ENCODE peak calls at places on chromosomes 13 and 19, in nine cellular contexts. Q is fibroblast of lung, X is H1, N is AG04450, F is sigmoid colon, D is AG10803, I is body of pancreas, Z is left ventricle myocardium inferior, J is cardiac muscle cell. R is an unnamed sample.

GRCh38 chr13:106241974-106242373 is 293.5 kb downstream of the EFNB2 start:
- DNase-seq in Q (no peak), X (no peak), N (no peak), F (no peak), D (peak), I (no peak), Z (no peak), J (no peak), R (no peak)

GRCh38 chr19:7631577-7631976 is 1.9 kb downstream of the PCP2 start:
- DNase-seq in Q (no peak), X (no peak), N (no peak), F (no peak), D (no peak), I (no peak), Z (no peak), J (no peak), R (no peak)

GRCh38 chr13:80361883-80362327 is 21.0 kb upstream of the SPRY2 start:
- DNase-seq in Q (no peak), X (no peak), N (no peak), F (no peak), D (no peak), I (no peak), Z (no peak), J (no peak), R (no peak)

GRCh38 chr19:44942067-44942571 is at the start of gene APOC4:
- DNase-seq in Q (no peak), X (no peak), N (no peak), F (no peak), D (no peak), I (no peak), Z (no peak), J (no peak), R (no peak)

GRCh38 chr13:73948848-73949529 is 185.2 kb downstream of the KLF12 start:
- DNase-seq in Q (no peak), X (no peak), N (no peak), F (no peak), D (no peak), I (no peak), Z (no peak), J (no peak), R (no peak)

GRCh38 chr19:15292847-15293582 is 39.3 kb downstream of the BRD4 start:
- DNase-seq in Q (peak), X (no peak), N (no peak), F (no peak), D (peak), I (peak), Z (no peak), J (peak), R (no peak)

GRCh38 chr19:29467824-29468401 is 57.9 kb upstream of the VSTM2B start:
- DNase-seq in Q (no peak), X (no peak), N (no peak), F (no peak), D (peak), I (no peak), Z (no peak), J (peak), R (peak)

GRCh38 chr13:99656843-99657506 is 155.7 kb downstream of the TM9SF2 start:
- DNase-seq in Q (no peak), X (no peak), N (no peak), F (no peak), D (no peak), I (no peak), Z (no peak), J (no peak), R (no peak)

GRCh38 chr19:45847661-45848060 is 15.3 kb downstream of the SYMPK start:
- DNase-seq in Q (no peak), X (no peak), N (no peak), F (no peak), D (no peak), I (no peak), Z (no peak), J (no peak), R (no peak)

GRCh38 chr19:4456843-4457653 is 546 bp downstream of the UBXN6 start:
- DNase-seq in Q (peak), X (peak), N (no peak), F (no peak), D (peak), I (no peak), Z (peak), J (peak), R (peak)

GRCh38 chr19:45130888-45131615 is 29.7 kb downstream of the NKPD1 start:
- DNase-seq in Q (no peak), X (no peak), N (no peak), F (no peak), D (no peak), I (no peak), Z (no peak), J (no peak), R (no peak)

GRCh38 chr19:39542198-39542597 is 2.2 kb upstream of the EID2 start:
- DNase-seq in Q (no peak), X (no peak), N (no peak), F (no peak), D (no peak), I (no peak), Z (no peak), J (peak), R (peak)

GRCh38 chr13:98657506-98658085 is 80.7 kb upstream of the STK24 start:
- DNase-seq in Q (no peak), X (no peak), N (no peak), F (no peak), D (peak), I (no peak), Z (no peak), J (no peak), R (no peak)

GRCh38 chr13:74205313-74205690 is 71.1 kb upstream of the KLF12 start:
- DNase-seq in Q (no peak), X (no peak), N (no peak), F (no peak), D (no peak), I (no peak), Z (no peak), J (no peak), R (peak)

GRCh38 chr13:45276887-45277286 is 64.1 kb downstream of the TPT1 start:
- DNase-seq in Q (no peak), X (no peak), N (no peak), F (no peak), D (no peak), I (no peak), Z (no peak), J (no peak), R (no peak)

GRCh38 chr13:32041429-32041828 is 9.9 kb downstream of the FRY start:
- DNase-seq in Q (no peak), X (no peak), N (no peak), F (no peak), D (no peak), I (no peak), Z (no peak), J (no peak), R (no peak)

GRCh38 chr19:1154731-1155351 is 19.2 kb downstream of the SBNO2 start:
- DNase-seq in Q (peak), X (no peak), N (peak), F (peak), D (peak), I (peak), Z (peak), J (peak), R (peak)
- H3K4me3 ChIP-seq in Q (peak), X (no peak), N (peak), F (peak), D (peak), I (no peak), Z (peak), J (no peak), R (peak)

DNA sequence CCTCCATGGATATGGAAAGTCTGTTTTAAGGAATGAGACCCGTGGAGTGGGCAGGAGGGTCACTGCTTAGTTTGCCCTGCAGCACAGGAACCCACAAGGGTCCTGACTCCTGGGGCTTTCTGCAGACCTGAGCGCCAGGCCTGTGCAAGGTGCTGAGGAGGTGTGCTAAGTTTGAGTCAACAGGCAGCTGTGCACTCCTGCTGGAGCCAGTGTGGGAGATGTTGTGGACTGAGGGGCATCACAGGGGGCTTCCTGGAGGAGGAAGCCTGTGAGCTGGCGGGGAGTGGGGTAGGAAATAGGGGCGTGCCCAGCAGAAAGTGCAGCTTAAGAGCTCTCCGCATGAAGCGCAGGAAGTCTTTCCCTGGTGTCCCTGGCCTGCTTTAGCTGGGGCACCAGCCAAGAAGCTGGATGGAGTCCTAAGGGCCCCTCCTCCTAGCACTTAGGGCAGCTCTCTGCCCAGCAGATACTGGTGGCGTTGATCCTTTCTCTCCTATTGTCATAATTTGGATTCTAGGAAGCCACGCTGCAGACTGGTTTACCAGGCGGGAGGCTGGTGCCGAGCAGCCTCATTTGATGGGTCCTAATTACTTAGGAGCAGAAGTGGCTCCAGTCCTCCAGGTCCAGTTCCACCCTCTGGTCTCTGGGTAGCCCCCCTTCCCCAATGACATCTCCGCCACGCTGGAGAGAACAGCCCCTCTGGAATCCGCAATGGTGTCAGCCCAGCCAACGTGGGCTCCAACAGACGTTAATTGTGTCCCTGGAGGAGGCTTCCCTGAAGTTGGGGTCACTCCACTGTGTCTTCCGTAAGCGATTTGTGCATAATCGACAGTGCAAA is 309.2 kb downstream of the ZNF536 start:
- DNase-seq in Q (no peak), X (no peak), N (no peak), F (no peak), D (no peak), I (no peak), Z (no peak), J (no peak), R (no peak)
- H3K4me3 ChIP-seq in Q (no peak), X (no peak), N (no peak), F (no peak), D (no peak), I (no peak), Z (no peak), J (no peak), R (no peak)

GRCh38 chr13:20387006-20387405 is 138.7 kb downstream of the CRYL1 start:
- DNase-seq in Q (no peak), X (no peak), N (no peak), F (no peak), D (no peak), I (no peak), Z (no peak), J (no peak), R (no peak)

GRCh38 chr13:20390526-20391175 is 135.0 kb downstream of the CRYL1 start:
- DNase-seq in Q (no peak), X (no peak), N (no peak), F (no peak), D (no peak), I (no peak), Z (no peak), J (peak), R (no peak)

GRCh38 chr13:20389696-20390525 is 135.7 kb downstream of the CRYL1 start:
- DNase-seq in Q (no peak), X (no peak), N (no peak), F (no peak), D (no peak), I (no peak), Z (no peak), J (peak), R (no peak)

GRCh38 chr13:20387441-20387971 is 138.2 kb downstream of the CRYL1 start:
- DNase-seq in Q (no peak), X (no peak), N (peak), F (no peak), D (no peak), I (no peak), Z (no peak), J (no peak), R (peak)

GRCh38 chr13:20388184-20388583 is 137.5 kb downstream of the CRYL1 start:
- DNase-seq in Q (no peak), X (no peak), N (no peak), F (no peak), D (no peak), I (no peak), Z (no peak), J (no peak), R (no peak)
- H3K4me3 ChIP-seq in Q (no peak), X (no peak), N (no peak), F (no peak), D (no peak), I (no peak), Z (no peak), J (no peak), R (no peak)

GRCh38 chr19:13022111-13022858 is 27.0 kb downstream of the NFIX start:
- DNase-seq in Q (peak), X (no peak), N (peak), F (peak), D (peak), I (no peak), Z (peak), J (peak), R (peak)
- H3K4me3 ChIP-seq in Q (peak), X (no peak), N (peak), F (peak), D (peak), I (no peak), Z (peak), J (no peak), R (peak)

DNA sequence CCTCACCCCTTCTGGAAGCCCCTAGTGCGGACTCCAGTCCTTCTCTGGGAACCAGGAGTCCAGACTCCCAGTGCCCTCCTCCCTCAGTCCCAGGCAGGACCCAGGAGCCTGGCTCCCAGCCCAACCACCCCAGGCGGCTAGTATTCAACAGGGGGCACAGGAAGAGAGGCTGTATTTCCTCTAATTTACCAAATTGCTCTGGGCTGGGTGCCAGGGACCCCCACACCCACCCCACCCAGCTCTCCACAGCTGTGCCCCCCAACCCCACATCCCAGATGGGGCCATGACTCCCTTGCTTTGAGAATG is 3.4 kb downstream of the GRIN2D start:
- DNase-seq in Q (no peak), X (no peak), N (no peak), F (no peak), D (no peak), I (no peak), Z (no peak), J (no peak), R (no peak)
- H3K4me3 ChIP-seq in Q (no peak), X (no peak), N (no peak), F (no peak), D (peak), I (no peak), Z (peak), J (no peak), R (no peak)

DNA sequence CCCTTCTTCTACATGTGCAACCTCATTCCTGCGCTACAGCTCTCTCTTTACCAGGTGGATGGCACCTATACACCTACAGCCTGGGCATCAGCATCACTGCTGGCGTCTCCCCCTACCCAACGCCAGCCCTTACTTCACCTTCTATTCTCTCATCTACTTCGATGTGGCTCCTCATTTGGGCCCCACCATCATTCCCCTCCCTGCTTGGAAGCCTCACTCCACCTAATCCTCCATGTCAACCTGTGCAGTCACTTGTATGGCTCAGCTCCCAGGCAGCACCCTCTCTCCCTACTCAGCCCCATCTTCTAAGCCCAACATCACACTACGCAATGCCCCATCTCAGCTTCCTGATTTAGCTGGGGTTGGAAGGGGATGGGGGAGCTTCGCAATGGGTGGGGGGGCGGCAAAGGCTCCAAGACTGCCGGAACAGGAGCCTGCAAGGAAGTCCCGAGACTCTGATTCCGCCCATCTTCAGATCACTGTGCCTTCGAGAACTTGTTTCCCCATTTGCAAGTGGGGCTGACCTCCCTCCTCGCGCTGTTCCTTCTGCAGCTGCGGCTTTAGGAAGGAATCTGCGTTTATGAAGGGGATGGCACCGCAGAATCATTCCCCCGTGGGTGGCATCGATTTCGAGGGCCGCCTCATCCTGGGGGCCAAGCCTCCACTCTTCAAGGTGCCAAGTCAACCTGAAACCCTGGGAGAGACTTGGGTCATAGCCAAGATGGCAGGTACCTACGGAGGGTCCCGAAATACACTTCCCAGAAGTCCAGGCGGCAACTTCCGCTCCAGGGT is 913 bp downstream of the MZF1 start:
- DNase-seq in Q (no peak), X (no peak), N (no peak), F (peak), D (no peak), I (no peak), Z (peak), J (no peak), R (no peak)
- H3K4me3 ChIP-seq in Q (peak), X (peak), N (peak), F (peak), D (peak), I (no peak), Z (peak), J (peak), R (peak)

DNA sequence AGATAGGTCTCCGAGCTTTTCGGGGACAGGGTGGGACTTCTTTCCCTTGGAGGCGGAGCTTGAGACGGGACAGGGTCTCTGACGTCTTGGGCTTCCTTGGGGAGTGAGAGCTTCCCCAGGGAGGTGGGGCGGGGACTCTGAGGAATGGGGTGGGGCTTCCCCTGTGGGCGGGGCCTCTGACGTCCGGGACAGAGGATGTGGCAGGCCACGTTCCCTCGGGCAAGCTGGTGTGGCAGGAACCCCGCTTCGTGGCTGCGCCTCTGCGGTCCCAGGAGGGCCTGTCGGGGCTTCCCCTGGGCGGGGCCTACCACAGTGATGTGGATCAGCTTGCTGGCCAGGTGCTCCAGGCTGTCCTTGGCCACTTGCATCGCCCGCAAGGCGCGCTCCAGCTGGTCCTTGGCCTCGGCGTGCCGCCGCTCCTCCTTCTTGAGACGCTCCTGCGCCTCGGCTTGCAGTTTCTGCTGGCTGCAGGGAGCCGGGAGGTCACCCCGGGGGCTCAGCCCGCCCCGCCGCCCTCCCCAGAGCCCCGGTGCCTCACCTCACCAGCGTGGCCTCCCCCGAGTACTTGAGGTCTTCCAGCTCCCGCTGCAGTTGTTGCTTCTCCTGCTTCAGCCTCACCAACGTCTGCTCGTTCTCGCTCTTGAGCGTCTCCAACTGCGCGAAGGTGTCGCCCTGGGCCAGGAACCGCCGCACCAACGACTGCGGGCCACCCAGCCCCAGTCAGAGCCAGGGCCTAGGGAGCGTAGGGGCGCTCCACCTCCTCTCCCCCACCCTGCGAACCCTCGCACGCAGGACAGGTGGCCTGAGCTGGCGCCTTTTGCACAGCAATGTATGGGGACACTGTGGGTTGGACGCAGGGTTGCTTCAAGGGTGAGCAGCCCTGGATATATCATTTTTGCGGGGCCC is 3.3 kb upstream of the RGL3 start:
- DNase-seq in Q (peak), X (peak), N (no peak), F (peak), D (peak), I (peak), Z (peak), J (peak), R (peak)
- H3K4me3 ChIP-seq in Q (no peak), X (peak), N (peak), F (peak), D (peak), I (no peak), Z (peak), J (no peak), R (peak)

DNA sequence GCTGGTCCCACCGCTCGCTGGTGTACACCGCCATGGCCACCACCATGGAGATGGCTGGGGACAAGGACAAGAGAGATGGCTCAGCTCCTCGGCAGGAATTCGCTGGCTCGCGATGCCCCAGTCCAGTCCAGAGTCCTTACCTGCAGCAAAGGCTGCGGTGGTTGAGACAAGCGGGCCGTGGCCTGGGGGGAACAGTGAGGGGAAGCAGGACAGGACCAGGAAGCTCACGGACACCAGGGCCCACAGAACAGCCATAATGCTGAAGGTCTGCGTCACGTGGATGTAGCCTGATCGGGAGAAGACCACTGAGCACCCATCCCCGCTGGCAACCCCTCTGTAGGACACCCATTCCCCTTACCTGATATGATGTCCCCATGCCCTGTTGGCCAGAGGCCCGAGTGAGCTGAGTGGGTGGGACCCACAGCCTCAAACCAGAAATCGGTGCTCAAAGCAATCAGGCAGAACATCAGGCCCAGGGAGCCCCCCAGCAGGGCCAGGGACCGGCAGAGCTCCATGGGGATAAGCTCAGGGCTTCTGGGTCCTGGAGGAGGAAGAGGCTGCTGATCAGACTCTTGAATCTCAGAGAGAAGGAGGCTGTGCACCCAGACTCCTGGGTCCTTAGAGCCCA is 319 bp downstream of the NKG7 start:
- DNase-seq in Q (no peak), X (no peak), N (no peak), F (no peak), D (no peak), I (no peak), Z (no peak), J (no peak), R (no peak)
- H3K4me3 ChIP-seq in Q (no peak), X (no peak), N (no peak), F (no peak), D (no peak), I (no peak), Z (no peak), J (no peak), R (no peak)

GRCh38 chr19:10815007-10815531 is 20.9 kb downstream of the TMED1 start:
- DNase-seq in Q (no peak), X (no peak), N (no peak), F (no peak), D (no peak), I (no peak), Z (no peak), J (no peak), R (no peak)

GRCh38 chr19:10818306-10819123 is 17.5 kb downstream of the TMED1 start:
- DNase-seq in Q (no peak), X (no peak), N (no peak), F (no peak), D (peak), I (no peak), Z (no peak), J (no peak), R (no peak)

GRCh38 chr19:10817291-10818038 is 18.5 kb downstream of the TMED1 start:
- DNase-seq in Q (peak), X (no peak), N (peak), F (peak), D (peak), I (no peak), Z (no peak), J (peak), R (peak)

GRCh38 chr19:10816691-10817090 is 19.3 kb downstream of the TMED1 start:
- DNase-seq in Q (no peak), X (no peak), N (no peak), F (no peak), D (no peak), I (no peak), Z (no peak), J (no peak), R (no peak)

GRCh38 chr19:10815969-10816635 is 19.9 kb downstream of the TMED1 start:
- DNase-seq in Q (no peak), X (no peak), N (no peak), F (no peak), D (peak), I (no peak), Z (no peak), J (no peak), R (no peak)
- H3K4me3 ChIP-seq in Q (peak), X (no peak), N (peak), F (peak), D (peak), I (no peak), Z (peak), J (no peak), R (peak)

GRCh38 chr13:48318014-48318713 is 14.6 kb downstream of the RB1 start:
- DNase-seq in Q (no peak), X (no peak), N (no peak), F (peak), D (no peak), I (peak), Z (peak), J (no peak), R (peak)
- H3K4me3 ChIP-seq in Q (no peak), X (no peak), N (no peak), F (peak), D (no peak), I (no peak), Z (peak), J (no peak), R (no peak)

R was measured in cardiac fibroblast.